ENCODE peak calls at places on chromosomes 4 and X, in ten cellular contexts. E is stomach; Q is MCF 10A; D is fibroblast of lung; C is choroid plexus epithelial cell; W is tibial nerve; I is nephron progenitor cell; J is HCT116; U is brain microvascular endothelial cell; S is CD8-positive, alpha-beta T cell. R is an unnamed sample.

GRCh38 chrX:15418707-15419181 is 34.5 kb upstream of the VEGFD start:
- DNase-seq in E (no peak), Q (no peak), D (no peak), C (no peak), W (no peak), I (no peak), J (no peak), U (no peak), S (no peak), R (no peak)

GRCh38 chr4:26489101-26489669 is 1.1 kb downstream of the CCKAR start:
- DNase-seq in E (no peak), Q (no peak), D (no peak), C (no peak), W (no peak), I (no peak), J (no peak), U (no peak), S (no peak), R (peak)

GRCh38 chr4:103721251-103721650 is 1.5 kb upstream of the TACR3 start:
- DNase-seq in E (no peak), Q (peak), D (no peak), C (no peak), W (no peak), I (no peak), J (no peak), U (no peak), S (no peak), R (no peak)

GRCh38 chr4:125849869-125850268 is 535.1 kb downstream of the FAT4 start:
- DNase-seq in E (no peak), Q (no peak), D (peak), C (peak), W (no peak), I (no peak), J (no peak), U (peak), S (no peak), R (no peak)

GRCh38 chr4:163544407-163545038 is 50.0 kb downstream of the TMA16 start:
- DNase-seq in E (peak), Q (peak), D (peak), C (peak), W (no peak), I (peak), J (no peak), U (peak), S (peak), R (peak)

GRCh38 chr4:71830497-71831178 is 46.8 kb upstream of the GC start:
- DNase-seq in E (no peak), Q (no peak), D (no peak), C (no peak), W (no peak), I (no peak), J (no peak), U (no peak), S (no peak), R (no peak)

GRCh38 chrX:120790118-120790517 is 85.5 kb downstream of the CT47B1 start:
- DNase-seq in E (peak), Q (peak), D (peak), C (peak), W (no peak), I (peak), J (peak), U (peak), S (no peak), R (no peak)

GRCh38 chr4:169744601-169745000 is 13.1 kb downstream of the HPF1 start:
- DNase-seq in E (no peak), Q (no peak), D (no peak), C (no peak), W (no peak), I (no peak), J (no peak), U (no peak), S (no peak), R (no peak)

GRCh38 chrX:39808471-39808917 is 289.3 kb downstream of the BCOR start:
- DNase-seq in E (no peak), Q (no peak), D (peak), C (peak), W (no peak), I (no peak), J (no peak), U (peak), S (no peak), R (no peak)

GRCh38 chr4:7844247-7844991 is 95.2 kb downstream of the AFAP1 start:
- DNase-seq in E (peak), Q (peak), D (peak), C (peak), W (peak), I (peak), J (peak), U (peak), S (peak), R (peak)

GRCh38 chr4:121943941-121944340 is 7.9 kb downstream of the TRPC3 start:
- DNase-seq in E (no peak), Q (no peak), D (no peak), C (no peak), W (no peak), I (peak), J (no peak), U (no peak), S (no peak), R (no peak)
- TF ChIP-seq CTCF in E (no peak), Q (peak), D (no peak), C (peak), W (no peak), I (peak), J (peak), U (peak), S (peak), R (no peak)

GRCh38 chrX:137119049-137119448 is 85.3 kb upstream of the GPR101 start:
- DNase-seq in E (no peak), Q (no peak), D (no peak), C (no peak), W (no peak), I (no peak), J (no peak), U (no peak), S (no peak), R (no peak)

GRCh38 chrX:137118136-137118535 is 84.3 kb upstream of the GPR101 start:
- DNase-seq in E (no peak), Q (peak), D (no peak), C (no peak), W (no peak), I (no peak), J (no peak), U (no peak), S (no peak), R (no peak)

GRCh38 chrX:137118536-137118935 is 84.7 kb upstream of the GPR101 start:
- DNase-seq in E (no peak), Q (peak), D (no peak), C (no peak), W (no peak), I (no peak), J (no peak), U (no peak), S (no peak), R (no peak)
- TF ChIP-seq CTCF in E (no peak), Q (no peak), D (no peak), C (no peak), W (no peak), I (no peak), J (no peak), U (no peak), S (no peak), R (no peak)

GRCh38 chr4:153645183-153645582 is 38.9 kb upstream of the TLR2 start:
- DNase-seq in E (no peak), Q (peak), D (no peak), C (no peak), W (no peak), I (no peak), J (no peak), U (no peak), S (no peak), R (no peak)
- TF ChIP-seq CTCF in E (no peak), Q (peak), D (no peak), C (peak), W (no peak), I (no peak), J (peak), U (peak), S (peak), R (no peak)

GRCh38 chr4:37884855-37885487 is 5.9 kb upstream of the TBC1D1 start:
- DNase-seq in E (no peak), Q (no peak), D (no peak), C (no peak), W (no peak), I (no peak), J (no peak), U (no peak), S (no peak), R (no peak)

GRCh38 chr4:37879365-37879764 is 11.5 kb upstream of the TBC1D1 start:
- DNase-seq in E (no peak), Q (no peak), D (no peak), C (no peak), W (no peak), I (no peak), J (no peak), U (no peak), S (no peak), R (no peak)

GRCh38 chr4:37885496-37885895 is 5.4 kb upstream of the TBC1D1 start:
- DNase-seq in E (no peak), Q (no peak), D (peak), C (no peak), W (no peak), I (no peak), J (no peak), U (peak), S (no peak), R (no peak)

DNA sequence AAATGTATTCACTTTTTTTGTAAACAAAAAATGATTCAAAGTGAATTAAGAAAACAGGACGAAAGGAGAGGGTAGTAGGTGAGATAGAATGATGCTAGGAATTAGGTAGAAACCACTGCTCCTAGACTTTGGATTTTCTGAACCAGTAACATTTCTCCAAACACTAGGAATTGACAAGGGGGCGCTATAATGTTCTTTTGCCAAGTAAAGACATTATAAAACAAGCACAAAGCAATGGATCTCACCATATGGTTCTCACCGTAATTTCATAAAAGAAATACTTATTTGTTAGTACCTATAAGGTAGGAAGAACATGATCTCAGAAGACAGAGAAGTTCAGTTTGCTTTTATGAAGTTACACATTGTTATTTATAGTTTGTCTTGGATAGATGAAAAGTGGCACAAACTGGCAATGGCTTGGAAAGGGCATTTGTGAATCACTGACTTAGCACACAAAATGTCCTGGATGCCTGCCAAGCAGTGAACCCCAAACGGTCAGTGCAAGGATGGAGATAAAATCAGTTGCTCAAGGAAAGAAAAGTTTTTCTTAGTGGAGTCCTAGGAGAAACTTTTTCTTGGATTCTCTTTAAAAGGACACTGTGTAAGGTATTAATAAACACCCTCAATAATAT is 8.1 kb upstream of the TBC1D1 start:
- DNase-seq in E (no peak), Q (peak), D (no peak), C (no peak), W (no peak), I (no peak), J (no peak), U (no peak), S (no peak), R (no peak)
- TF ChIP-seq CTCF in E (no peak), Q (no peak), D (no peak), C (no peak), W (no peak), I (no peak), J (peak), U (peak), S (no peak), R (no peak)

GRCh38 chrX:143788265-143788664 is 67.7 kb upstream of the SPANXN2 start:
- DNase-seq in E (no peak), Q (peak), D (peak), C (peak), W (no peak), I (peak), J (no peak), U (peak), S (no peak), R (no peak)
- TF ChIP-seq CTCF in E (peak), Q (peak), D (no peak), C (peak), W (no peak), I (peak), J (peak), U (peak), S (no peak), R (no peak)

GRCh38 chr4:136471051-136471450 is 1061.2 kb downstream of the PCDH18 start:
- DNase-seq in E (no peak), Q (no peak), D (no peak), C (no peak), W (no peak), I (no peak), J (no peak), U (no peak), S (no peak), R (no peak)

DNA sequence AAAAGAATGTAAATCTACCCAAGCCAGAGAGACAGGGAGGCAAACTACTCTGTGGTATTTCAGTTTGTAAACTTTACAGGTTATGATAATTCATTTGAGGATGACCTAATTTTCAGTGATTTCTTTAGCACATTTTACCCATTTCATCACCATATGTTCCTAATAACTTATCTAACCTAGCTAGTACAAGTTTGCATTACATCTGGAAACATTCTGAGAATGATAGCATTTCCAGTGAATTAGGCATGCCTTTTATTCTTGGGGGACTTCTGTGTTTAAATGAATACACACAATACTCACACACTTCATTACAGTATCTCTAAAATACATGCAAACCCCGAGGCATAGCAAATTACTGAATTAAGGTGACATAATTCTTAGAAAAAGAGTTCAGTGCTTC is 1055.5 kb downstream of the PCDH18 start:
- DNase-seq in E (no peak), Q (no peak), D (no peak), C (no peak), W (no peak), I (no peak), J (no peak), U (no peak), S (no peak), R (no peak)
- TF ChIP-seq CTCF in E (no peak), Q (no peak), D (no peak), C (no peak), W (no peak), I (no peak), J (no peak), U (no peak), S (no peak), R (no peak)

GRCh38 chr4:39446842-39447573 is 11.7 kb downstream of the RPL9 start:
- DNase-seq in E (peak), Q (no peak), D (peak), C (peak), W (no peak), I (no peak), J (no peak), U (peak), S (peak), R (peak)
- TF ChIP-seq CTCF in E (peak), Q (no peak), D (peak), C (peak), W (peak), I (no peak), J (no peak), U (peak), S (no peak), R (peak)

GRCh38 chrX:107485019-107485418 is 35.6 kb downstream of the FRMPD3 start:
- DNase-seq in E (no peak), Q (no peak), D (no peak), C (no peak), W (no peak), I (no peak), J (no peak), U (no peak), S (no peak), R (no peak)
- TF ChIP-seq CTCF in E (no peak), Q (no peak), D (no peak), C (no peak), W (no peak), I (no peak), J (no peak), U (peak), S (no peak), R (no peak)

GRCh38 chrX:29233592-29234179 is 646.4 kb downstream of the IL1RAPL1 start:
- DNase-seq in E (no peak), Q (no peak), D (no peak), C (no peak), W (no peak), I (no peak), J (no peak), U (no peak), S (no peak), R (no peak)

GRCh38 chrX:29229802-29230201 is 642.6 kb downstream of the IL1RAPL1 start:
- DNase-seq in E (no peak), Q (no peak), D (no peak), C (no peak), W (no peak), I (no peak), J (no peak), U (no peak), S (no peak), R (no peak)

DNA sequence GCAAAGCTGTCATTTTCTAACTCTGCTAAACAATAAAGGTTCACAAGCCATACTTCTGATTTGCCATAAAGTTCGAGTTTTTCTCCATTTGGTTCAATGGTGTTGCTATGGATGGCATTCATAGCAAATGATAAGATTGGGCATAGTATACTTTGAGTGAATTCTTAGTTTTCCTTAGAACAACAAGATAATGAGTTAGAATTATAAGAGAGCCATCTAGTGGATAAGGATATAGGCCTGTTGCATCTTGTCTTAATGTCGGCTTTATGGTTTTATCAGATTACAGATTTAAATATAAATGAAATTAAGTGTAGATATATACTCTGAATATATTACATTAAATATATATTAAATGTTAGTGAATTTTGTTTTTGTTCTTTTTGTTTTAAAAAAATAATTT is 644.6 kb downstream of the IL1RAPL1 start:
- DNase-seq in E (no peak), Q (peak), D (peak), C (peak), W (no peak), I (no peak), J (no peak), U (no peak), S (no peak), R (no peak)
- TF ChIP-seq CTCF in E (no peak), Q (peak), D (peak), C (peak), W (no peak), I (peak), J (peak), U (peak), S (no peak), R (peak)

GRCh38 chrX:30881390-30881789 is 7.7 kb downstream of the TAB3 start:
- DNase-seq in E (no peak), Q (no peak), D (no peak), C (no peak), W (no peak), I (no peak), J (no peak), U (no peak), S (no peak), R (no peak)

GRCh38 chrX:30885136-30885535 is 3.9 kb downstream of the TAB3 start:
- DNase-seq in E (no peak), Q (no peak), D (no peak), C (no peak), W (no peak), I (no peak), J (no peak), U (no peak), S (no peak), R (no peak)

GRCh38 chrX:30881797-30882196 is 7.3 kb downstream of the TAB3 start:
- DNase-seq in E (no peak), Q (no peak), D (no peak), C (no peak), W (no peak), I (no peak), J (no peak), U (no peak), S (no peak), R (no peak)

GRCh38 chrX:30880058-30880457 is 9.0 kb downstream of the TAB3 start:
- DNase-seq in E (no peak), Q (no peak), D (no peak), C (no peak), W (no peak), I (no peak), J (no peak), U (no peak), S (no peak), R (no peak)

GRCh38 chrX:30883141-30883540 is 5.9 kb downstream of the TAB3 start:
- DNase-seq in E (no peak), Q (no peak), D (no peak), C (no peak), W (no peak), I (no peak), J (no peak), U (no peak), S (no peak), R (no peak)
- TF ChIP-seq CTCF in E (no peak), Q (no peak), D (no peak), C (no peak), W (no peak), I (no peak), J (no peak), U (no peak), S (no peak), R (no peak)